ENCODE peak calls at places on chromosomes 16 and 17, in five cellular contexts. One of them, this sample, is unnamed.

GRCh38 chr16:72085002-72085401 is 8.4 kb downstream of the TXNL4B start:
- DNase-seq in small intestine: no peak
- DNase-seq in aorta: no peak
- DNase-seq in CD4-positive, alpha-beta T cell: no peak
- DNase-seq in HCT116: no peak
- DNase-seq in this sample: no peak

GRCh38 chr17:82301916-82302497 is 15.4 kb downstream of the CD7 start:
- DNase-seq in small intestine: no peak
- DNase-seq in aorta: no peak
- DNase-seq in CD4-positive, alpha-beta T cell: peak; percentile 42
- DNase-seq in HCT116: no peak
- DNase-seq in this sample: no peak

GRCh38 chr17:60173304-60173807 is 23.6 kb downstream of the CA4 start:
- DNase-seq in small intestine: no peak
- DNase-seq in aorta: no peak
- DNase-seq in CD4-positive, alpha-beta T cell: no peak
- DNase-seq in HCT116: no peak
- DNase-seq in this sample: no peak

GRCh38 chr16:3444032-3444388 is 530 bp downstream of the NAA60 start:
- DNase-seq in small intestine: peak; percentile 71
- DNase-seq in aorta: no peak
- DNase-seq in CD4-positive, alpha-beta T cell: peak; percentile 11
- DNase-seq in HCT116: peak; percentile 39
- DNase-seq in this sample: no peak

GRCh38 chr17:78735832-78736525 is 46.1 kb downstream of the CYTH1 start:
- DNase-seq in small intestine: peak; percentile 94
- DNase-seq in aorta: no peak
- DNase-seq in CD4-positive, alpha-beta T cell: no peak
- DNase-seq in HCT116: no peak
- DNase-seq in this sample: peak; percentile 64

GRCh38 chr16:68493412-68494070 is 45.2 kb upstream of the SMPD3 start:
- DNase-seq in small intestine: no peak
- DNase-seq in aorta: peak; percentile 61
- DNase-seq in CD4-positive, alpha-beta T cell: no peak
- DNase-seq in HCT116: no peak
- DNase-seq in this sample: no peak

GRCh38 chr16:49556252-49557069 is 182.9 kb downstream of the C16orf78 start:
- DNase-seq in small intestine: no peak
- DNase-seq in aorta: no peak
- DNase-seq in CD4-positive, alpha-beta T cell: no peak
- DNase-seq in HCT116: peak; percentile 4
- DNase-seq in this sample: no peak

GRCh38 chr16:35629001-35629400 is 2169.6 kb downstream of the TP53TG3F start:
- DNase-seq in small intestine: no peak
- DNase-seq in aorta: no peak
- DNase-seq in CD4-positive, alpha-beta T cell: no peak
- DNase-seq in HCT116: no peak
- DNase-seq in this sample: no peak

GRCh38 chr16:2154533-2155090 is 970 bp upstream of the TRAF7 start:
- DNase-seq in small intestine: no peak
- DNase-seq in aorta: peak; percentile 72
- DNase-seq in CD4-positive, alpha-beta T cell: peak; percentile 17
- DNase-seq in HCT116: no peak
- DNase-seq in this sample: no peak

GRCh38 chr16:73213761-73214480 is 166.0 kb upstream of the ZFHX3 start:
- DNase-seq in small intestine: no peak
- DNase-seq in aorta: no peak
- DNase-seq in CD4-positive, alpha-beta T cell: no peak
- DNase-seq in HCT116: no peak
- DNase-seq in this sample: no peak

GRCh38 chr16:8739151-8739550 is 58.3 kb downstream of the TMEM186 start:
- DNase-seq in small intestine: no peak
- DNase-seq in aorta: no peak
- DNase-seq in CD4-positive, alpha-beta T cell: no peak
- DNase-seq in HCT116: no peak
- DNase-seq in this sample: no peak

GRCh38 chr17:45775576-45776011 is 8.5 kb upstream of the CRHR1 start:
- DNase-seq in small intestine: peak; percentile 8
- DNase-seq in aorta: peak; percentile 85
- DNase-seq in CD4-positive, alpha-beta T cell: no peak
- DNase-seq in HCT116: no peak
- DNase-seq in this sample: no peak

GRCh38 chr17:65064452-65065019 is 8.0 kb upstream of the GNA13 start:
- DNase-seq in small intestine: no peak
- DNase-seq in aorta: no peak
- DNase-seq in CD4-positive, alpha-beta T cell: no peak
- DNase-seq in HCT116: no peak
- DNase-seq in this sample: peak; percentile 98

GRCh38 chr16:72945611-72946010 is 102.3 kb downstream of the ZFHX3 start:
- DNase-seq in small intestine: no peak
- DNase-seq in aorta: peak; percentile 59
- DNase-seq in CD4-positive, alpha-beta T cell: no peak
- DNase-seq in HCT116: no peak
- DNase-seq in this sample: no peak

GRCh38 chr17:38609280-38610031 is 3.7 kb upstream of the SRCIN1 start:
- DNase-seq in small intestine: no peak
- DNase-seq in aorta: no peak
- DNase-seq in CD4-positive, alpha-beta T cell: no peak
- DNase-seq in HCT116: no peak
- DNase-seq in this sample: no peak

GRCh38 chr17:5888811-5889210 is 181.4 kb upstream of the WSCD1 start:
- DNase-seq in small intestine: no peak
- DNase-seq in aorta: no peak
- DNase-seq in CD4-positive, alpha-beta T cell: no peak
- DNase-seq in HCT116: no peak
- DNase-seq in this sample: no peak

GRCh38 chr16:87459027-87459426 is 33.8 kb downstream of the ZCCHC14 start:
- DNase-seq in small intestine: no peak
- DNase-seq in aorta: no peak
- DNase-seq in CD4-positive, alpha-beta T cell: no peak
- DNase-seq in HCT116: no peak
- DNase-seq in this sample: no peak

GRCh38 chr16:85570213-85570734 is 42.8 kb upstream of the GSE1 start:
- DNase-seq in small intestine: no peak
- DNase-seq in aorta: no peak
- DNase-seq in CD4-positive, alpha-beta T cell: no peak
- DNase-seq in HCT116: peak; percentile 56
- DNase-seq in this sample: no peak

GRCh38 chr16:75491876-75492275 is 3.4 kb downstream of the CHST6 start:
- DNase-seq in small intestine: peak; percentile 21
- DNase-seq in aorta: no peak
- DNase-seq in CD4-positive, alpha-beta T cell: no peak
- DNase-seq in HCT116: no peak
- DNase-seq in this sample: no peak

GRCh38 chr16:66486773-66487579 is 59.9 kb downstream of the BEAN1 start:
- DNase-seq in small intestine: no peak
- DNase-seq in aorta: peak; percentile 78
- DNase-seq in CD4-positive, alpha-beta T cell: no peak
- DNase-seq in HCT116: no peak
- DNase-seq in this sample: peak; percentile 60

GRCh38 chr16:82987767-82988166 is 361.0 kb downstream of the CDH13 start:
- DNase-seq in small intestine: no peak
- DNase-seq in aorta: no peak
- DNase-seq in CD4-positive, alpha-beta T cell: no peak
- DNase-seq in HCT116: no peak
- DNase-seq in this sample: peak; percentile 57

GRCh38 chr17:19250421-19251141 is 13.4 kb downstream of the EPN2 start:
- DNase-seq in small intestine: no peak
- DNase-seq in aorta: peak; percentile 80
- DNase-seq in CD4-positive, alpha-beta T cell: no peak
- DNase-seq in HCT116: no peak
- DNase-seq in this sample: no peak

GRCh38 chr16:15807603-15808009 is 49.2 kb downstream of the MYH11 start:
- DNase-seq in small intestine: no peak
- DNase-seq in aorta: peak; percentile 89
- DNase-seq in CD4-positive, alpha-beta T cell: no peak
- DNase-seq in HCT116: no peak
- DNase-seq in this sample: no peak

GRCh38 chr17:79971651-79972050 is 64.0 kb downstream of the TBC1D16 start:
- DNase-seq in small intestine: no peak
- DNase-seq in aorta: peak; percentile 41
- DNase-seq in CD4-positive, alpha-beta T cell: no peak
- DNase-seq in HCT116: no peak
- DNase-seq in this sample: no peak

GRCh38 chr17:79966681-79967080 is 69.0 kb downstream of the TBC1D16 start:
- DNase-seq in small intestine: no peak
- DNase-seq in aorta: no peak
- DNase-seq in CD4-positive, alpha-beta T cell: no peak
- DNase-seq in HCT116: no peak
- DNase-seq in this sample: no peak

GRCh38 chr17:79970576-79971068 is 65.0 kb downstream of the TBC1D16 start:
- DNase-seq in small intestine: no peak
- DNase-seq in aorta: peak; percentile 56
- DNase-seq in CD4-positive, alpha-beta T cell: no peak
- DNase-seq in HCT116: peak; percentile 38
- DNase-seq in this sample: no peak

GRCh38 chr17:79968116-79968515 is 67.6 kb downstream of the TBC1D16 start:
- DNase-seq in small intestine: no peak
- DNase-seq in aorta: peak; percentile 36
- DNase-seq in CD4-positive, alpha-beta T cell: no peak
- DNase-seq in HCT116: no peak
- DNase-seq in this sample: no peak

GRCh38 chr17:79969906-79970305 is 65.8 kb downstream of the TBC1D16 start:
- DNase-seq in small intestine: no peak
- DNase-seq in aorta: no peak
- DNase-seq in CD4-positive, alpha-beta T cell: no peak
- DNase-seq in HCT116: no peak
- DNase-seq in this sample: peak; percentile 96
- H3K27ac ChIP-seq in small intestine: no peak overlapping the region
- H3K27ac ChIP-seq in aorta: no peak overlapping the region
- H3K27ac ChIP-seq in CD4-positive, alpha-beta T cell: no peak overlapping the region
- H3K27ac ChIP-seq in HCT116: no peak overlapping the region
- H3K27ac ChIP-seq in this sample: peak overlapping the region; percentile 20

GRCh38 chr16:11562941-11563340 is 23.8 kb downstream of the LITAF start:
- DNase-seq in small intestine: no peak
- DNase-seq in aorta: peak; percentile 21
- DNase-seq in CD4-positive, alpha-beta T cell: no peak
- DNase-seq in HCT116: no peak
- DNase-seq in this sample: no peak

GRCh38 chr16:11561856-11562255 is 24.9 kb downstream of the LITAF start:
- DNase-seq in small intestine: no peak
- DNase-seq in aorta: no peak
- DNase-seq in CD4-positive, alpha-beta T cell: no peak
- DNase-seq in HCT116: no peak
- DNase-seq in this sample: no peak

GRCh38 chr16:11561440-11561797 is 25.3 kb downstream of the LITAF start:
- DNase-seq in small intestine: no peak
- DNase-seq in aorta: no peak
- DNase-seq in CD4-positive, alpha-beta T cell: no peak
- DNase-seq in HCT116: no peak
- DNase-seq in this sample: no peak

GRCh38 chr16:11562411-11562810 is 24.3 kb downstream of the LITAF start:
- DNase-seq in small intestine: no peak
- DNase-seq in aorta: peak; percentile 19
- DNase-seq in CD4-positive, alpha-beta T cell: no peak
- DNase-seq in HCT116: no peak
- DNase-seq in this sample: peak; percentile 78

DNA sequence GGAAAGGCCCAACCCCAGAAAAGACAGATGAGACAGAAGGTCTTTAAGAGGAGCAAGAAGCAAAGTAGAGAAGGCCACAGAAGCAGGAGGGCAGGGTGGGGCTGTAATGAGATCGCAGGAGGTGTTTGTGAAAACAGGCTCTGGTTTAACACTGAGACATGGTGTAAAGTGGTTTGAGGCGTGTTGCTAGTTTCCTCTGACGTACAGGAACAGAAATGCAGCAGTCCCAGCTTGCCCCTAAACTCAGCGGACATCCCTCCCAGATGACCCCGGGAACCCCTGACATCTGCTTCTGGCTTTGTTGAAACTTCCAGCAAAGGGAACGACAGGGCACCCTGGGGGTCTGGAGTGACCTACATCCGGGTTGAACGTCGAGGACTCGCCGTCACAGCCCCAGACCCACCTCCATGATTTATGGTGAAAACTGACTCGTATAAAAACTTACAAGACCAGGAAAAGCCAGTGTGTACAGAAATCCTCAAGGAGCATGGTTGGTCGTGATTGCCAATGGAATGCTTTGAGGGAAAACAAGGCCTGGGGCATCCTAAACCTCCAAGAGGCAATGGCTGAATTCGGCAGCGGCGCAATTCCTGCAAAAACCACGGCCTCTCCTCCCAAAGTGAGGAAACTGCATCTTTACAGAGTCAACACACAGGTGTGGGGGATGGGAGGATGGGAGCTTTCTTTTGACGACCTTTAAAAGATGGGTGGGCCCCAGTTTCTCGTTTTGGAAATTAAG is 25.8 kb downstream of the LITAF start:
- DNase-seq in small intestine: peak; percentile 33
- DNase-seq in aorta: peak; percentile 70
- DNase-seq in CD4-positive, alpha-beta T cell: peak; percentile 69
- DNase-seq in HCT116: no peak
- DNase-seq in this sample: peak; percentile 74
- H3K27ac ChIP-seq in small intestine: peak overlapping the region; percentile 32
- H3K27ac ChIP-seq in aorta: no peak overlapping the region
- H3K27ac ChIP-seq in CD4-positive, alpha-beta T cell: peak overlapping the region; percentile 87
- H3K27ac ChIP-seq in HCT116: no peak overlapping the region
- H3K27ac ChIP-seq in this sample: peak overlapping the region; percentile 86

DNA sequence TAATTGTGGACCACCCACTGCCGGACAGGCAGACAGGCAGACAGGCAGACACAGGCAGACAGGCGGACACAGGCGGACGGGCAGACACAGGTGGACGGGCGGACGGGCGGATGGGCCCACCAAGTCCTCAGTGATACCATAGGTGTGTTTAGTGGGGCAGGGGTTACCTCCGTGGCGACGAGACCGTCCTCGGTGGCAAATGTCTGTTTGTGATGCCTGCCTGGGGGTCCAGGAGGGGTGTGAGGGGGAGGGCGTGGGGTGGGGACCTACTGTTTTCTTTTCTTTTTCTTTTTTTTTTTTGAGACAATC is 76.7 kb downstream of the RTN4RL1 start:
- DNase-seq in small intestine: no peak
- DNase-seq in aorta: no peak
- DNase-seq in CD4-positive, alpha-beta T cell: no peak
- DNase-seq in HCT116: no peak
- DNase-seq in this sample: no peak
- H3K27ac ChIP-seq in small intestine: no peak overlapping the region
- H3K27ac ChIP-seq in aorta: no peak overlapping the region
- H3K27ac ChIP-seq in CD4-positive, alpha-beta T cell: no peak overlapping the region
- H3K27ac ChIP-seq in HCT116: no peak overlapping the region
- H3K27ac ChIP-seq in this sample: no peak overlapping the region

GRCh38 chr17:37240381-37240780 is 135.4 kb upstream of the C17orf78 start:
- DNase-seq in small intestine: no peak
- DNase-seq in aorta: no peak
- DNase-seq in CD4-positive, alpha-beta T cell: no peak
- DNase-seq in HCT116: no peak
- DNase-seq in this sample: no peak
- H3K27ac ChIP-seq in small intestine: no peak overlapping the region
- H3K27ac ChIP-seq in aorta: no peak overlapping the region
- H3K27ac ChIP-seq in CD4-positive, alpha-beta T cell: no peak overlapping the region
- H3K27ac ChIP-seq in HCT116: no peak overlapping the region
- H3K27ac ChIP-seq in this sample: no peak overlapping the region